ENCODE peak calls at places on chromosomes 5 and 9, in six cellular contexts. T is transverse colon; W is NCI-H2029; D is activated CD8-positive, alpha-beta memory T cell treated with anti-CD3 and anti-CD28 coated beads for 48 hours; E is fibroblast of gingiva; K is mucosa of descending colon. N is an unnamed sample.
A peak's percentile ranks its signal among the peaks of the same experiment; 100 is the strongest.

GRCh38 chr9:137459147-137459600 is at the start of gene NSMF:
- DNase-seq in T (peak; percentile 97), W (peak; percentile 91), D (peak; percentile 89), E (peak; percentile 87), K (peak; percentile 95), N (peak; percentile 97)

GRCh38 chr5:110653231-110653970 is 73.1 kb downstream of the TMEM232 start:
- DNase-seq in T (no peak), W (no peak), D (no peak), E (no peak), K (no peak), N (no peak)

GRCh38 chr5:82396871-82397514 is 118.8 kb upstream of the RPS23 start:
- DNase-seq in T (peak; percentile 47), W (peak; percentile 65), D (no peak), E (peak; percentile 97), K (peak; percentile 65), N (peak; percentile 50)

GRCh38 chr5:126414874-126415502 is 8.2 kb upstream of the GRAMD2B start:
- DNase-seq in T (no peak), W (no peak), D (no peak), E (peak; percentile 81), K (no peak), N (no peak)

GRCh38 chr5:144698454-144698853 is 527.8 kb downstream of the KCTD16 start:
- DNase-seq in T (no peak), W (no peak), D (no peak), E (no peak), K (no peak), N (no peak)

GRCh38 chr9:35470894-35471293 is 19.0 kb upstream of the RUSC2 start:
- DNase-seq in T (no peak), W (no peak), D (no peak), E (peak; percentile 95), K (no peak), N (no peak)

GRCh38 chr5:72947523-72947922 is 8.3 kb upstream of the FCHO2 start:
- DNase-seq in T (no peak), W (no peak), D (no peak), E (no peak), K (no peak), N (no peak)

GRCh38 chr5:1524481-1524798 is 680 bp upstream of the LPCAT1 start:
- DNase-seq in T (peak; percentile 11), W (no peak), D (no peak), E (no peak), K (no peak), N (no peak)

GRCh38 chr9:127045148-127045547 is 77.3 kb downstream of the ANGPTL2 start:
- DNase-seq in T (no peak), W (no peak), D (no peak), E (no peak), K (no peak), N (no peak)

GRCh38 chr5:463952-464351 is 21.0 kb downstream of the EXOC3 start:
- DNase-seq in T (peak; percentile 15), W (no peak), D (no peak), E (no peak), K (peak; percentile 77), N (no peak)

GRCh38 chr9:87888501-87888900 is 5.8 kb downstream of the SPATA31E1 start:
- DNase-seq in T (no peak), W (no peak), D (no peak), E (no peak), K (no peak), N (no peak)

GRCh38 chr5:32767948-32768427 is 56.9 kb downstream of the NPR3 start:
- DNase-seq in T (no peak), W (no peak), D (no peak), E (peak; percentile 100), K (no peak), N (peak; percentile 14)

GRCh38 chr9:86487222-86487841 is 133.1 kb upstream of the TUT7 start:
- DNase-seq in T (no peak), W (peak; percentile 12), D (no peak), E (peak; percentile 67), K (no peak), N (peak; percentile 41)

GRCh38 chr5:111892949-111893348 is 136.0 kb upstream of the NREP start:
- DNase-seq in T (no peak), W (no peak), D (no peak), E (peak; percentile 46), K (no peak), N (no peak)

GRCh38 chr5:6195711-6196358 is 182.5 kb downstream of the MED10 start:
- DNase-seq in T (no peak), W (no peak), D (no peak), E (no peak), K (no peak), N (no peak)

GRCh38 chr5:57221049-57221568 is 47.2 kb downstream of the GPBP1 start:
- DNase-seq in T (no peak), W (peak; percentile 45), D (no peak), E (peak; percentile 43), K (no peak), N (peak; percentile 63)

GRCh38 chr9:38144421-38144820 is 75.4 kb upstream of the SHB start:
- DNase-seq in T (no peak), W (no peak), D (no peak), E (no peak), K (no peak), N (no peak)

GRCh38 chr9:94703488-94704140 is 22.9 kb upstream of the AOPEP start:
- DNase-seq in T (no peak), W (no peak), D (no peak), E (no peak), K (no peak), N (no peak)

GRCh38 chr5:107502711-107503110 is 168.0 kb downstream of the EFNA5 start:
- DNase-seq in T (no peak), W (peak; percentile 40), D (no peak), E (no peak), K (no peak), N (no peak)

GRCh38 chr5:132456553-132457361 is 33.8 kb downstream of the IRF1 start:
- DNase-seq in T (peak; percentile 78), W (no peak), D (no peak), E (peak; percentile 75), K (peak; percentile 85), N (no peak)

GRCh38 chr5:175056831-175057230 is 332.4 kb downstream of the MSX2 start:
- DNase-seq in T (no peak), W (no peak), D (no peak), E (no peak), K (no peak), N (no peak)

GRCh38 chr5:134905246-134905996 is 490 bp downstream of the PCBD2 start:
- DNase-seq in T (peak; percentile 63), W (peak; percentile 75), D (peak; percentile 30), E (peak; percentile 61), K (no peak), N (peak; percentile 64)

GRCh38 chr9:137127301-137128157 is 11.4 kb upstream of the GRIN1 start:
- DNase-seq in T (peak; percentile 32), W (no peak), D (no peak), E (no peak), K (no peak), N (no peak)

GRCh38 chr5:79595086-79595485 is 17.2 kb upstream of the TENT2 start:
- DNase-seq in T (no peak), W (no peak), D (no peak), E (no peak), K (no peak), N (no peak)

GRCh38 chr9:108634669-108635462 is 220.9 kb downstream of the ACTL7B start:
- DNase-seq in T (no peak), W (no peak), D (no peak), E (no peak), K (no peak), N (peak; percentile 37)

GRCh38 chr9:73237140-73237539 is 85.5 kb downstream of the ANXA1 start:
- DNase-seq in T (no peak), W (no peak), D (no peak), E (no peak), K (no peak), N (no peak)

GRCh38 chr9:128390150-128390812 is 19.1 kb downstream of the URM1 start:
- DNase-seq in T (no peak), W (no peak), D (no peak), E (no peak), K (no peak), N (no peak)

GRCh38 chr5:83848928-83849327 is 128.3 kb upstream of the HAPLN1 start:
- DNase-seq in T (no peak), W (no peak), D (no peak), E (no peak), K (no peak), N (no peak)

GRCh38 chr9:84705128-84705527 is 35.6 kb downstream of the NTRK2 start:
- DNase-seq in T (no peak), W (no peak), D (no peak), E (no peak), K (no peak), N (no peak)

GRCh38 chr9:128317629-128318028 is 4.6 kb downstream of the TRUB2 start:
- DNase-seq in T (no peak), W (no peak), D (no peak), E (no peak), K (no peak), N (no peak)

GRCh38 chr5:40033411-40033810 is 608.6 kb upstream of the DAB2 start:
- DNase-seq in T (peak; percentile 13), W (no peak), D (no peak), E (no peak), K (no peak), N (no peak)

GRCh38 chr9:84710701-84711397 is 41.3 kb downstream of the NTRK2 start:
- DNase-seq in T (no peak), W (no peak), D (no peak), E (no peak), K (no peak), N (no peak)

GRCh38 chr9:72268961-72269360 is 96.0 kb downstream of the ZFAND5 start:
- DNase-seq in T (no peak), W (no peak), D (no peak), E (no peak), K (no peak), N (no peak)

GRCh38 chr5:110639307-110639902 is 87.1 kb downstream of the TMEM232 start:
- DNase-seq in T (no peak), W (no peak), D (no peak), E (no peak), K (no peak), N (no peak)

GRCh38 chr5:160382361-160382760 is 11.9 kb upstream of the C1QTNF2 start:
- DNase-seq in T (no peak), W (no peak), D (no peak), E (no peak), K (no peak), N (no peak)

GRCh38 chr5:114362197-114362976 is 517 bp downstream of the KCNN2 start:
- DNase-seq in T (no peak), W (no peak), D (no peak), E (no peak), K (no peak), N (no peak)

GRCh38 chr5:134136221-134136631 is 21.7 kb downstream of the TCF7 start:
- DNase-seq in T (peak; percentile 3), W (no peak), D (no peak), E (no peak), K (peak; percentile 20), N (no peak)

GRCh38 chr9:22030101-22030598 is 21.0 kb upstream of the CDKN2B start:
- DNase-seq in T (no peak), W (no peak), D (no peak), E (peak; percentile 71), K (no peak), N (peak; percentile 15)

GRCh38 chr5:127525181-127525580 is 7.7 kb downstream of the PRRC1 start:
- DNase-seq in T (no peak), W (no peak), D (no peak), E (no peak), K (no peak), N (no peak)